ENCODE peak calls at places on chromosomes 2 and 18, in four cellular contexts. Z is Peyer's patch, O is breast epithelium, M is heart left ventricle. P is an unnamed sample.

GRCh38 chr2:201180010-201180409 is 2.9 kb upstream of the CASP10 start:
- DNase-seq in M (no peak), O (no peak), Z (no peak), P (no peak)

GRCh38 chr2:234164499-234165409 is 114.3 kb downstream of the SPP2 start:
- DNase-seq in Z (peak; percentile 84), O (no peak), M (no peak), P (no peak)

GRCh38 chr2:112020561-112020960 is 34.5 kb upstream of the TMEM87B start:
- DNase-seq in Z (no peak), M (no peak), O (no peak), P (no peak)

GRCh38 chr2:95159690-95160449 is at the start of gene ZNF514:
- DNase-seq in O (peak; percentile 57), Z (peak; percentile 71), M (peak; percentile 87), P (peak; percentile 74)

GRCh38 chr18:74252032-74252380 is 39.8 kb downstream of the CYB5A start:
- DNase-seq in O (no peak), M (no peak), Z (no peak), P (no peak)

GRCh38 chr18:26207937-26208336 is 18.3 kb upstream of the TAF4B start:
- DNase-seq in O (no peak), M (no peak), Z (no peak), P (no peak)

GRCh38 chr2:207504513-207505171 is 25.1 kb upstream of the CREB1 start:
- DNase-seq in Z (no peak), M (no peak), O (no peak), P (no peak)

GRCh38 chr18:54440292-54440691 is 82.6 kb downstream of the C18orf54 start:
- DNase-seq in M (no peak), O (no peak), Z (no peak), P (no peak)

GRCh38 chr18:2529154-2529553 is 42.2 kb downstream of the METTL4 start:
- DNase-seq in M (no peak), Z (no peak), O (no peak), P (no peak)

GRCh38 chr2:105100064-105100840 is 62.4 kb downstream of the MRPS9 start:
- DNase-seq in Z (no peak), O (no peak), M (no peak), P (no peak)

GRCh38 chr18:23893653-23894052 is 120.9 kb upstream of the TTC39C start:
- DNase-seq in Z (no peak), O (no peak), M (no peak), P (no peak)

GRCh38 chr2:216505133-216506106 is 6.8 kb downstream of the RPL37A start:
- DNase-seq in Z (no peak), O (no peak), M (no peak), P (no peak)
- TF ChIP-seq POLR2A in Z (no peak), O (no peak), M (no peak), P (no peak)

GRCh38 chr2:38775097-38775920 is 2.7 kb upstream of the GEMIN6 start:
- DNase-seq in M (no peak), Z (no peak), O (no peak), P (no peak)
- TF ChIP-seq POLR2A in M (no peak), Z (no peak), O (no peak), P (no peak)

DNA sequence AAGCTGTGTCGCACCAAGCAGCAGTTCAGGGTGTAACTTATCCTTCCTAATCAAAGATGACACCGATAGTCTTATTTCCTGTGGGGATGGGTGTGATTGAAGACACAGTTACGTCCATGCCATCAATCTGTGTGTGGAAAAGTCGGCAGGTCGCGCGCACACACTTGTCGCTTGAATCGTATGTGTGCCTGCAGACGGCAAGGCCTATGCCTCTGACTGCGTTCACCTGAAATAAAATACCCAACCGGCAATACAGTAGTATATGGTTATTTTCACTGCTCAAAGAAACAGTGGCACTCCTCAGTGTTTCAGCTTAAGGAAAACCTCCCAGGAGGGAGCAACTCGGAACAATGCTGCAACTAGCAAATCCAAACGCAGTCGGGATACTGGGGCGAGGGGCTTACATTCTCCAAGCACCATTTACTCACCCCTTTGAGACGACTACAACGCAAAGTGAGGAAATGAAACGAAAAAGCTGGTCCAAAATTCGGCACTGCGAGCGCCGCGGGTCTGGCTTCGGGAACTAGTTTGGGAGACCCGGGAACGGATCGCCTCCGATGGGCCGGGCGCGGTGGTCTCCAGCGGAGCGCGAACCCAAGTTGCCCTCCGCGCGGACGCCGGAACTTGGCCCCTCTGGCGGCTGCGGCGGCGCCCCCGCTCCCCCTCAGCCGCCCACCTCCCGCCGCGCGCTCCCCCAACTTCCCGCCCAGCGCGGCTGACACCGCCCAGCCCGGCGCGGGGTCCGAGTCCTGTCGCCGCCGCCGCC is 680 bp downstream of the PRKD3 start:
- DNase-seq in Z (peak; percentile 50), M (peak; percentile 29), O (no peak), P (peak; percentile 70)
- TF ChIP-seq POLR2A in Z (no peak), M (no peak), O (no peak), P (peak; percentile 63)

DNA sequence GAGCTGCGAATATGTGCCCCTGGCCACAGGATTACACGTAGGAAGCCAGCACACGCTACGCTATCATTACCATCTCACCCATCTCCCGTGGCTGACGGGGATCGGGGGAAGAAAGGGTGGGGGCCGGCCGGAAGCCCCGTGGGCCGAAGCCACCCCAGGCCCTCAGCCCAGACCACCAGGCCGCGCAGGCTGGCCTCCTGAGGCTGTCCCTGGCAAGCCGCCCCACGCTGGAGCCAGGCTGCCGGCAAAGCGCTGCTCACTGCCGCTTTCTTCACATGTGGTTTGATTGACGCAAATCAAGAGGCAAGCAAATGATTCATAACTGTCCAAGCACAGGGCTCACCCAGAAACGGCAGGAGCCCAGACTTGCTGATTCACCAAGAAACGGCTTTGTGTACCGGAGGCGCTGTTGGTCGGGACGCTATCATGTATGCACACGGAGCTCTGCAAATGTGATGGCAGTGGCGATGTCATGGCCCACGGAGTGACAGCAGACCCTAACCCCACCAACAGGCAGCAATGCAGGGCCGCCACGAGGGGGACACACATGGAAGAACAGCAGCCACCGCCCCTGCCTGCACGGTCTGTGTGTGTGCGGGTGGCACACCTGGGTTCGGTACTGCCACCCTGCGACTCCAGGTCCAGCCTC is 125.7 kb downstream of the HDAC4 start:
- DNase-seq in O (peak; percentile 47), M (peak; percentile 90), Z (peak; percentile 73), P (peak; percentile 83)
- TF ChIP-seq POLR2A in O (no peak), M (peak; percentile 27), Z (no peak), P (peak; percentile 69)

P was measured in adrenal gland.